ENCODE peak calls at places on chromosomes 12 and 14, in eight cellular contexts. One of them, this sample, is unnamed.

GRCh38 chr12:132445884-132446471 is 44.0 kb upstream of the FBRSL1 start:
- DNase-seq in NCI-H510A treated with DMSO at 0.1 percent for 48 hours: no peak
- DNase-seq in choroid plexus epithelial cell: peak
- DNase-seq in memory B cell: no peak
- DNase-seq in left lobe of liver: no peak
- DNase-seq in putamen: no peak
- DNase-seq in NCI-H460: peak
- DNase-seq in myocyte: no peak
- DNase-seq in this sample: peak

GRCh38 chr14:103578401-103579075 is 15.8 kb downstream of the COA8 start:
- DNase-seq in NCI-H510A treated with DMSO at 0.1 percent for 48 hours: no peak
- DNase-seq in choroid plexus epithelial cell: no peak
- DNase-seq in memory B cell: no peak
- DNase-seq in left lobe of liver: no peak
- DNase-seq in putamen: no peak
- DNase-seq in NCI-H460: no peak
- DNase-seq in myocyte: peak
- DNase-seq in this sample: no peak

GRCh38 chr14:51448831-51449665 is 202.7 kb upstream of the FRMD6 start:
- DNase-seq in NCI-H510A treated with DMSO at 0.1 percent for 48 hours: no peak
- DNase-seq in choroid plexus epithelial cell: peak
- DNase-seq in memory B cell: no peak
- DNase-seq in left lobe of liver: peak
- DNase-seq in putamen: no peak
- DNase-seq in NCI-H460: no peak
- DNase-seq in myocyte: peak
- DNase-seq in this sample: no peak

GRCh38 chr12:124612392-124612680 is 44.9 kb upstream of the NCOR2 start:
- DNase-seq in NCI-H510A treated with DMSO at 0.1 percent for 48 hours: no peak
- DNase-seq in choroid plexus epithelial cell: no peak
- DNase-seq in memory B cell: no peak
- DNase-seq in left lobe of liver: no peak
- DNase-seq in putamen: no peak
- DNase-seq in NCI-H460: no peak
- DNase-seq in myocyte: no peak
- DNase-seq in this sample: no peak

GRCh38 chr14:73142216-73142615 is 5.9 kb downstream of the PSEN1 start:
- DNase-seq in NCI-H510A treated with DMSO at 0.1 percent for 48 hours: no peak
- DNase-seq in choroid plexus epithelial cell: no peak
- DNase-seq in memory B cell: no peak
- DNase-seq in left lobe of liver: no peak
- DNase-seq in putamen: no peak
- DNase-seq in NCI-H460: no peak
- DNase-seq in myocyte: no peak
- DNase-seq in this sample: no peak

GRCh38 chr12:107539196-107539939 is 146.2 kb upstream of the PWP1 start:
- DNase-seq in NCI-H510A treated with DMSO at 0.1 percent for 48 hours: no peak
- DNase-seq in choroid plexus epithelial cell: no peak
- DNase-seq in memory B cell: no peak
- DNase-seq in left lobe of liver: no peak
- DNase-seq in putamen: no peak
- DNase-seq in NCI-H460: no peak
- DNase-seq in myocyte: no peak
- DNase-seq in this sample: no peak

GRCh38 chr14:103574707-103575285 is 12.0 kb downstream of the COA8 start:
- DNase-seq in NCI-H510A treated with DMSO at 0.1 percent for 48 hours: no peak
- DNase-seq in choroid plexus epithelial cell: no peak
- DNase-seq in memory B cell: no peak
- DNase-seq in left lobe of liver: no peak
- DNase-seq in putamen: no peak
- DNase-seq in NCI-H460: no peak
- DNase-seq in myocyte: no peak
- DNase-seq in this sample: no peak

GRCh38 chr12:119772431-119772830 is 104.5 kb downstream of the PRKAB1 start:
- DNase-seq in NCI-H510A treated with DMSO at 0.1 percent for 48 hours: no peak
- DNase-seq in choroid plexus epithelial cell: no peak
- DNase-seq in memory B cell: no peak
- DNase-seq in left lobe of liver: no peak
- DNase-seq in putamen: no peak
- DNase-seq in NCI-H460: no peak
- DNase-seq in myocyte: peak
- DNase-seq in this sample: no peak

GRCh38 chr14:77024171-77024627 is 4.3 kb downstream of the IRF2BPL start:
- DNase-seq in NCI-H510A treated with DMSO at 0.1 percent for 48 hours: peak
- DNase-seq in choroid plexus epithelial cell: peak
- DNase-seq in memory B cell: no peak
- DNase-seq in left lobe of liver: peak
- DNase-seq in putamen: no peak
- DNase-seq in NCI-H460: no peak
- DNase-seq in myocyte: peak
- DNase-seq in this sample: no peak

GRCh38 chr14:22883191-22883976 is at the start of gene REM2:
- DNase-seq in NCI-H510A treated with DMSO at 0.1 percent for 48 hours: peak
- DNase-seq in choroid plexus epithelial cell: no peak
- DNase-seq in memory B cell: no peak
- DNase-seq in left lobe of liver: no peak
- DNase-seq in putamen: no peak
- DNase-seq in NCI-H460: no peak
- DNase-seq in myocyte: no peak
- DNase-seq in this sample: peak

GRCh38 chr12:12384601-12385321 is 27.9 kb downstream of the BORCS5 start:
- DNase-seq in NCI-H510A treated with DMSO at 0.1 percent for 48 hours: no peak
- DNase-seq in choroid plexus epithelial cell: peak
- DNase-seq in memory B cell: no peak
- DNase-seq in left lobe of liver: peak
- DNase-seq in putamen: peak
- DNase-seq in NCI-H460: no peak
- DNase-seq in myocyte: peak
- DNase-seq in this sample: no peak

GRCh38 chr12:44078273-44078672 is 242.4 kb downstream of the TMEM117 start:
- DNase-seq in NCI-H510A treated with DMSO at 0.1 percent for 48 hours: peak
- DNase-seq in choroid plexus epithelial cell: no peak
- DNase-seq in memory B cell: no peak
- DNase-seq in left lobe of liver: no peak
- DNase-seq in putamen: no peak
- DNase-seq in NCI-H460: no peak
- DNase-seq in myocyte: no peak
- DNase-seq in this sample: no peak

GRCh38 chr12:53551889-53552291 is 44.6 kb upstream of the NPFF start:
- DNase-seq in NCI-H510A treated with DMSO at 0.1 percent for 48 hours: no peak
- DNase-seq in choroid plexus epithelial cell: peak
- DNase-seq in memory B cell: no peak
- DNase-seq in left lobe of liver: no peak
- DNase-seq in putamen: peak
- DNase-seq in NCI-H460: no peak
- DNase-seq in myocyte: peak
- DNase-seq in this sample: no peak

GRCh38 chr12:78863482-78864427 is 819 bp upstream of the SYT1 start:
- DNase-seq in NCI-H510A treated with DMSO at 0.1 percent for 48 hours: peak
- DNase-seq in choroid plexus epithelial cell: peak
- DNase-seq in memory B cell: peak
- DNase-seq in left lobe of liver: no peak
- DNase-seq in putamen: peak
- DNase-seq in NCI-H460: peak
- DNase-seq in myocyte: peak
- DNase-seq in this sample: peak

This sample was measured in Calu3.